ENCODE peak calls at places on chromosomes 13 and 19, in seven cellular contexts. One of them, this sample, is unnamed.

GRCh38 chr19:752652-753517 is 2.0 kb downstream of the MISP start:
- DNase-seq in H1: no peak
- DNase-seq in K562: no peak
- DNase-seq in SK-N-SH: no peak
- DNase-seq in GM12878: no peak
- DNase-seq in HCT116: peak
- DNase-seq in HepG2: peak
- DNase-seq in this sample: no peak

GRCh38 chr13:107367258-107367657 is 799.3 kb upstream of the ARGLU1 start:
- DNase-seq in H1: no peak
- DNase-seq in K562: no peak
- DNase-seq in SK-N-SH: no peak
- DNase-seq in GM12878: no peak
- DNase-seq in HCT116: no peak
- DNase-seq in HepG2: no peak
- DNase-seq in this sample: no peak

GRCh38 chr13:25468330-25469178 is 96.8 kb downstream of the ATP8A2 start:
- DNase-seq in H1: no peak
- DNase-seq in K562: peak
- DNase-seq in SK-N-SH: peak
- DNase-seq in GM12878: no peak
- DNase-seq in HCT116: no peak
- DNase-seq in HepG2: no peak
- DNase-seq in this sample: no peak

GRCh38 chr19:33344210-33344609 is 29.3 kb upstream of the CEBPG start:
- DNase-seq in H1: no peak
- DNase-seq in K562: no peak
- DNase-seq in SK-N-SH: no peak
- DNase-seq in GM12878: no peak
- DNase-seq in HCT116: no peak
- DNase-seq in HepG2: no peak
- DNase-seq in this sample: no peak

GRCh38 chr19:873084-874019 is 13.9 kb downstream of the CFD start:
- DNase-seq in H1: no peak
- DNase-seq in K562: peak
- DNase-seq in SK-N-SH: peak
- DNase-seq in GM12878: peak
- DNase-seq in HCT116: peak
- DNase-seq in HepG2: no peak
- DNase-seq in this sample: peak

GRCh38 chr13:112596220-112596619 is 8.3 kb upstream of the TUBGCP3 start:
- DNase-seq in H1: no peak
- DNase-seq in K562: no peak
- DNase-seq in SK-N-SH: no peak
- DNase-seq in GM12878: no peak
- DNase-seq in HCT116: no peak
- DNase-seq in HepG2: no peak
- DNase-seq in this sample: no peak

GRCh38 chr13:97276862-97277269 is 54.7 kb downstream of the MBNL2 start:
- DNase-seq in H1: no peak
- DNase-seq in K562: no peak
- DNase-seq in SK-N-SH: no peak
- DNase-seq in GM12878: no peak
- DNase-seq in HCT116: no peak
- DNase-seq in HepG2: no peak
- DNase-seq in this sample: no peak

GRCh38 chr19:12930002-12930645 is 3.4 kb downstream of the FARSA start:
- DNase-seq in H1: no peak
- DNase-seq in K562: no peak
- DNase-seq in SK-N-SH: no peak
- DNase-seq in GM12878: no peak
- DNase-seq in HCT116: no peak
- DNase-seq in HepG2: no peak
- DNase-seq in this sample: no peak

GRCh38 chr13:106530907-106531520 is 4.4 kb downstream of the EFNB2 start:
- DNase-seq in H1: no peak
- DNase-seq in K562: no peak
- DNase-seq in SK-N-SH: no peak
- DNase-seq in GM12878: no peak
- DNase-seq in HCT116: no peak
- DNase-seq in HepG2: no peak
- DNase-seq in this sample: no peak

GRCh38 chr13:69485991-69486592 is 621.5 kb upstream of the ATXN8OS start:
- DNase-seq in H1: no peak
- DNase-seq in K562: no peak
- DNase-seq in SK-N-SH: no peak
- DNase-seq in GM12878: no peak
- DNase-seq in HCT116: no peak
- DNase-seq in HepG2: no peak
- DNase-seq in this sample: no peak

GRCh38 chr19:39833464-39834286 is at the start of gene DYRK1B:
- DNase-seq in H1: peak
- DNase-seq in K562: peak
- DNase-seq in SK-N-SH: peak
- DNase-seq in GM12878: peak
- DNase-seq in HCT116: no peak
- DNase-seq in HepG2: no peak
- DNase-seq in this sample: peak

GRCh38 chr13:51874651-51875050 is 12.9 kb downstream of the CCDC70 start:
- DNase-seq in H1: no peak
- DNase-seq in K562: no peak
- DNase-seq in SK-N-SH: no peak
- DNase-seq in GM12878: no peak
- DNase-seq in HCT116: no peak
- DNase-seq in HepG2: no peak
- DNase-seq in this sample: no peak

GRCh38 chr19:16930753-16931152 is 42.0 kb downstream of the F2RL3 start:
- DNase-seq in H1: no peak
- DNase-seq in K562: no peak
- DNase-seq in SK-N-SH: no peak
- DNase-seq in GM12878: no peak
- DNase-seq in HCT116: no peak
- DNase-seq in HepG2: no peak
- DNase-seq in this sample: no peak

GRCh38 chr19:30648321-30648720 is 276.1 kb downstream of the ZNF536 start:
- DNase-seq in H1: no peak
- DNase-seq in K562: no peak
- DNase-seq in SK-N-SH: peak
- DNase-seq in GM12878: no peak
- DNase-seq in HCT116: no peak
- DNase-seq in HepG2: no peak
- DNase-seq in this sample: no peak

GRCh38 chr13:90640976-90641375 is 706.5 kb upstream of the MIR17HG start:
- DNase-seq in H1: no peak
- DNase-seq in K562: no peak
- DNase-seq in SK-N-SH: no peak
- DNase-seq in GM12878: no peak
- DNase-seq in HCT116: no peak
- DNase-seq in HepG2: no peak
- DNase-seq in this sample: no peak

GRCh38 chr13:94464771-94465170 is 14.7 kb downstream of the DCT start:
- DNase-seq in H1: no peak
- DNase-seq in K562: no peak
- DNase-seq in SK-N-SH: no peak
- DNase-seq in GM12878: no peak
- DNase-seq in HCT116: no peak
- DNase-seq in HepG2: no peak
- DNase-seq in this sample: no peak

GRCh38 chr19:54160948-54161347 is 1.4 kb upstream of the LENG1 start:
- DNase-seq in H1: no peak
- DNase-seq in K562: no peak
- DNase-seq in SK-N-SH: no peak
- DNase-seq in GM12878: no peak
- DNase-seq in HCT116: no peak
- DNase-seq in HepG2: no peak
- DNase-seq in this sample: no peak

GRCh38 chr13:110206170-110206569 is 100.8 kb downstream of the COL4A1 start:
- DNase-seq in H1: no peak
- DNase-seq in K562: no peak
- DNase-seq in SK-N-SH: no peak
- DNase-seq in GM12878: no peak
- DNase-seq in HCT116: no peak
- DNase-seq in HepG2: peak
- DNase-seq in this sample: no peak
- TF ChIP-seq YY1 in H1: no peak
- TF ChIP-seq YY1 in K562: no peak
- TF ChIP-seq YY1 in SK-N-SH: no peak
- TF ChIP-seq YY1 in GM12878: no peak
- TF ChIP-seq YY1 in HCT116: no peak
- TF ChIP-seq YY1 in HepG2: no peak
- TF ChIP-seq YY1 in this sample: no peak

GRCh38 chr19:19410553-19411550 is 5.4 kb downstream of the GATAD2A start:
- DNase-seq in H1: no peak
- DNase-seq in K562: peak
- DNase-seq in SK-N-SH: no peak
- DNase-seq in GM12878: no peak
- DNase-seq in HCT116: no peak
- DNase-seq in HepG2: no peak
- DNase-seq in this sample: no peak
- TF ChIP-seq YY1 in H1: no peak
- TF ChIP-seq YY1 in K562: no peak
- TF ChIP-seq YY1 in SK-N-SH: no peak
- TF ChIP-seq YY1 in GM12878: peak
- TF ChIP-seq YY1 in HCT116: no peak
- TF ChIP-seq YY1 in HepG2: no peak
- TF ChIP-seq YY1 in this sample: no peak

GRCh38 chr19:49390978-49391304 is 2.9 kb downstream of the KASH5 start:
- DNase-seq in H1: no peak
- DNase-seq in K562: peak
- DNase-seq in SK-N-SH: no peak
- DNase-seq in GM12878: no peak
- DNase-seq in HCT116: no peak
- DNase-seq in HepG2: no peak
- DNase-seq in this sample: no peak
- TF ChIP-seq YY1 in H1: no peak
- TF ChIP-seq YY1 in K562: no peak
- TF ChIP-seq YY1 in SK-N-SH: no peak
- TF ChIP-seq YY1 in GM12878: no peak
- TF ChIP-seq YY1 in HCT116: no peak
- TF ChIP-seq YY1 in HepG2: no peak
- TF ChIP-seq YY1 in this sample: no peak

DNA sequence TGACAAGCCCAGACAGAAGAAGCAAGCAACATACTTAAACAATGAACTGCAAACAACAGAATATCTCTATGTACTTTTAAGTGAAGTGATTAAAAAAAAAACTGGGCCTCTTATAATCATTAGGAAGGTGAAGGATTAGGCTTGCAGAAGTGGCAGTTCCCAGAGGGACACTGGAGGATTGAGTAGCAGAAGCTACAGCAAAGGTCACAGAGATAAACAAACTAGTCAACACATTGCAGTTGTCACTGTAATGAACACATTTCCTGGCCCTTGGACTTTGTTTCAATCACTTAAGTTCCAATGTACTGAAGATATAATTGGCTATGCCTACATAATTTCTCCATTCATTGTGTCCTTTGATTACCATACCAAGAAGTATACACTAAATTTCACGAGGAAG is 1498.8 kb downstream of the SLITRK5 start:
- DNase-seq in H1: no peak
- DNase-seq in K562: no peak
- DNase-seq in SK-N-SH: no peak
- DNase-seq in GM12878: no peak
- DNase-seq in HCT116: no peak
- DNase-seq in HepG2: no peak
- DNase-seq in this sample: no peak
- TF ChIP-seq YY1 in H1: no peak
- TF ChIP-seq YY1 in K562: no peak
- TF ChIP-seq YY1 in SK-N-SH: no peak
- TF ChIP-seq YY1 in GM12878: no peak
- TF ChIP-seq YY1 in HCT116: no peak
- TF ChIP-seq YY1 in HepG2: no peak
- TF ChIP-seq YY1 in this sample: no peak

GRCh38 chr19:45767410-45767880 is 1.6 kb downstream of the SIX5 start:
- DNase-seq in H1: no peak
- DNase-seq in K562: peak
- DNase-seq in SK-N-SH: no peak
- DNase-seq in GM12878: no peak
- DNase-seq in HCT116: no peak
- DNase-seq in HepG2: peak
- DNase-seq in this sample: no peak
- TF ChIP-seq YY1 in H1: no peak
- TF ChIP-seq YY1 in K562: no peak
- TF ChIP-seq YY1 in SK-N-SH: no peak
- TF ChIP-seq YY1 in GM12878: no peak
- TF ChIP-seq YY1 in HCT116: no peak
- TF ChIP-seq YY1 in HepG2: no peak
- TF ChIP-seq YY1 in this sample: no peak